ENCODE peak calls at places on chromosomes 11 and 22, in nine cellular contexts. One of them, this sample, is unnamed.

GRCh38 chr11:119700030-119700429 is 29.0 kb downstream of the NECTIN1 start:
- DNase-seq in PC-3: no peak
- DNase-seq in H1: no peak
- DNase-seq in mucosa of descending colon: no peak
- DNase-seq in Caco-2: no peak
- DNase-seq in stomach: no peak
- DNase-seq in CD8-positive, alpha-beta T cell: no peak
- DNase-seq in prostate gland: no peak
- DNase-seq in heart right ventricle: no peak
- DNase-seq in this sample: no peak

GRCh38 chr11:113817162-113817561 is 37.6 kb downstream of the CLDN25 start:
- DNase-seq in stomach: no peak
- DNase-seq in mucosa of descending colon: no peak
- DNase-seq in CD8-positive, alpha-beta T cell: no peak
- DNase-seq in H1: no peak
- DNase-seq in prostate gland: no peak
- DNase-seq in Caco-2: no peak
- DNase-seq in PC-3: no peak
- DNase-seq in heart right ventricle: no peak
- DNase-seq in this sample: no peak

GRCh38 chr11:70799386-70799785 is 401.1 kb downstream of the CTTN start:
- DNase-seq in mucosa of descending colon: no peak
- DNase-seq in stomach: no peak
- DNase-seq in Caco-2: no peak
- DNase-seq in heart right ventricle: no peak
- DNase-seq in PC-3: peak; percentile 16
- DNase-seq in CD8-positive, alpha-beta T cell: no peak
- DNase-seq in prostate gland: no peak
- DNase-seq in H1: no peak
- DNase-seq in this sample: no peak

GRCh38 chr11:105045897-105046296 is 762 bp upstream of the CARD16 start:
- DNase-seq in H1: no peak
- DNase-seq in PC-3: no peak
- DNase-seq in mucosa of descending colon: no peak
- DNase-seq in CD8-positive, alpha-beta T cell: no peak
- DNase-seq in stomach: no peak
- DNase-seq in Caco-2: no peak
- DNase-seq in heart right ventricle: no peak
- DNase-seq in prostate gland: no peak
- DNase-seq in this sample: no peak

GRCh38 chr11:73140213-73141030 is 1.7 kb downstream of the FCHSD2 start:
- DNase-seq in prostate gland: no peak
- DNase-seq in stomach: peak; percentile 48
- DNase-seq in Caco-2: peak; percentile 47
- DNase-seq in heart right ventricle: peak; percentile 40
- DNase-seq in PC-3: peak; percentile 48
- DNase-seq in CD8-positive, alpha-beta T cell: no peak
- DNase-seq in H1: no peak
- DNase-seq in mucosa of descending colon: peak; percentile 47
- DNase-seq in this sample: peak; percentile 37

GRCh38 chr11:26231252-26231661 is 100.7 kb upstream of the ANO3 start:
- DNase-seq in Caco-2: no peak
- DNase-seq in CD8-positive, alpha-beta T cell: no peak
- DNase-seq in stomach: no peak
- DNase-seq in PC-3: peak; percentile 84
- DNase-seq in mucosa of descending colon: no peak
- DNase-seq in prostate gland: no peak
- DNase-seq in H1: no peak
- DNase-seq in heart right ventricle: no peak
- DNase-seq in this sample: no peak

GRCh38 chr22:23237201-23237798 is 57.0 kb downstream of the BCR start:
- DNase-seq in PC-3: no peak
- DNase-seq in H1: no peak
- DNase-seq in mucosa of descending colon: peak; percentile 53
- DNase-seq in Caco-2: no peak
- DNase-seq in prostate gland: no peak
- DNase-seq in stomach: peak; percentile 44
- DNase-seq in CD8-positive, alpha-beta T cell: no peak
- DNase-seq in heart right ventricle: peak; percentile 77
- DNase-seq in this sample: peak; percentile 100

GRCh38 chr11:65436412-65437032 is 13.9 kb downstream of the NEAT1 start:
- DNase-seq in prostate gland: peak; percentile 29
- DNase-seq in CD8-positive, alpha-beta T cell: no peak
- DNase-seq in Caco-2: no peak
- DNase-seq in heart right ventricle: no peak
- DNase-seq in stomach: peak; percentile 24
- DNase-seq in PC-3: peak; percentile 12
- DNase-seq in mucosa of descending colon: no peak
- DNase-seq in H1: no peak
- DNase-seq in this sample: no peak

GRCh38 chr11:8732748-8733241 is 50.2 kb downstream of the RPL27A start:
- DNase-seq in prostate gland: peak; percentile 47
- DNase-seq in H1: no peak
- DNase-seq in heart right ventricle: peak; percentile 75
- DNase-seq in mucosa of descending colon: no peak
- DNase-seq in Caco-2: no peak
- DNase-seq in stomach: peak; percentile 40
- DNase-seq in PC-3: peak; percentile 82
- DNase-seq in CD8-positive, alpha-beta T cell: no peak
- DNase-seq in this sample: peak; percentile 29

GRCh38 chr22:44667276-44667675 is 34.7 kb upstream of the PRR5 start:
- DNase-seq in CD8-positive, alpha-beta T cell: no peak
- DNase-seq in prostate gland: no peak
- DNase-seq in stomach: no peak
- DNase-seq in mucosa of descending colon: no peak
- DNase-seq in heart right ventricle: no peak
- DNase-seq in PC-3: no peak
- DNase-seq in Caco-2: no peak
- DNase-seq in H1: no peak
- DNase-seq in this sample: no peak
- H3K4me3 ChIP-seq in CD8-positive, alpha-beta T cell: no peak overlapping the region
- H3K4me3 ChIP-seq in prostate gland: no peak overlapping the region
- H3K4me3 ChIP-seq in stomach: no peak overlapping the region
- H3K4me3 ChIP-seq in mucosa of descending colon: no peak overlapping the region
- H3K4me3 ChIP-seq in heart right ventricle: no peak overlapping the region
- H3K4me3 ChIP-seq in PC-3: no peak overlapping the region
- H3K4me3 ChIP-seq in Caco-2: no peak overlapping the region
- H3K4me3 ChIP-seq in H1: no peak overlapping the region
- H3K4me3 ChIP-seq in this sample: no peak overlapping the region

GRCh38 chr11:132605794-132606570 is 926.3 kb downstream of the OPCML start:
- DNase-seq in stomach: no peak
- DNase-seq in Caco-2: no peak
- DNase-seq in PC-3: no peak
- DNase-seq in CD8-positive, alpha-beta T cell: no peak
- DNase-seq in prostate gland: no peak
- DNase-seq in mucosa of descending colon: no peak
- DNase-seq in heart right ventricle: no peak
- DNase-seq in H1: no peak
- DNase-seq in this sample: no peak
- H3K9me3 ChIP-seq in stomach: no peaks in the 10 kb centered on the region
- H3K9me3 ChIP-seq in Caco-2: peaks cover 3% of the 10 kb centered on the region
- H3K9me3 ChIP-seq in PC-3: peaks cover 30% of the 10 kb centered on the region
- H3K9me3 ChIP-seq in CD8-positive, alpha-beta T cell: no peaks in the 10 kb centered on the region
- H3K9me3 ChIP-seq in prostate gland: no peaks in the 10 kb centered on the region
- H3K9me3 ChIP-seq in mucosa of descending colon: peaks cover 21% of the 10 kb centered on the region
- H3K9me3 ChIP-seq in heart right ventricle: no peaks in the 10 kb centered on the region
- H3K9me3 ChIP-seq in H1: no peaks in the 10 kb centered on the region
- H3K9me3 ChIP-seq in this sample: no peaks in the 10 kb centered on the region

GRCh38 chr22:26430600-26430999 is 1.5 kb downstream of the ASPHD2 start:
- DNase-seq in prostate gland: no peak
- DNase-seq in H1: no peak
- DNase-seq in mucosa of descending colon: no peak
- DNase-seq in PC-3: no peak
- DNase-seq in CD8-positive, alpha-beta T cell: no peak
- DNase-seq in stomach: no peak
- DNase-seq in heart right ventricle: no peak
- DNase-seq in Caco-2: no peak
- DNase-seq in this sample: no peak
- H3K4me3 ChIP-seq in prostate gland: no peak overlapping the region
- H3K4me3 ChIP-seq in H1: no peak overlapping the region
- H3K4me3 ChIP-seq in mucosa of descending colon: no peak overlapping the region
- H3K4me3 ChIP-seq in PC-3: no peak overlapping the region
- H3K4me3 ChIP-seq in CD8-positive, alpha-beta T cell: no peak overlapping the region
- H3K4me3 ChIP-seq in stomach: no peak overlapping the region
- H3K4me3 ChIP-seq in heart right ventricle: no peak overlapping the region
- H3K4me3 ChIP-seq in Caco-2: no peak overlapping the region
- H3K4me3 ChIP-seq in this sample: no peak overlapping the region

DNA sequence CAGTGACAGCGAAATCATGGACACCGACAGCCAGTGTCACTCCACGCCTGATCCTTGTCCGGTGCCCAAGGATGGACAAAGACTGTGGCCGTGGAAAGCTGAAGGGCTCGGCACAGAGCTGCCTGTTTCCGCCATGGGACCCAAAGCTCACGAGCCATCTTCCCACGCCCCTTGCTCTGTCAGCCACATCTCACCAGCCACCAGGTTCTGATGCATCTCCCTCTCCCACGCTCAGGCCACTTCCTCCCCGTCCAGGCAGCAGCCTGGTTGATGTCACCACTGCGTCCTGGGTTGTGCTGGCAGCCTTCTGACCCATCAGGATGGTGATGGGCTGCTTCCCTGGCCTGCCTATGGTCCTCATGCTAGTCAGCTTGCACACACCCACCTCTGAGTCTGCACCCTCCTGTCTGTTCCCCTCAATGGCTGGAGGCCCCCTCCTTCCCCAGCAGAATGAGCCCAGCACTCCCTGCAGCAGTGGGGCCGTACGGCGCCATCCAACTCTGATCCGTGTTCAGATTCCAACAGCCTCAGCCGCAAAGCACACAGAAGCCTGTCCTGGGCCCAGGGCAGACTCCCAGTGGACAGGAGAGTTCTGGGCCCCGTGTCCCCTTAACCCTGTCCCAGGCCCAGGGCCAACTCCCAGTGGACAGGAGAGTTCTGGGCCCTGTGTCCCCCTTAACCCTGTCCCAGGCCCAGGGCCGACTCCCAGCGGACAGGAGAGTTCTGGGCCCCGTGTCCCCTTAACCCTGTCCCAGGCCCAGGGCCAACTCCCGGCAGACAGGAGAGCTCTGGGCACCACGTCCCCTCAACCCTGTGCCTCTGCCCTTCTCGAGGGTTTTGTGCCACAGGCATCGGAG is 259.6 kb downstream of the BRD1 start:
- DNase-seq in H1: no peak
- DNase-seq in Caco-2: no peak
- DNase-seq in prostate gland: no peak
- DNase-seq in heart right ventricle: no peak
- DNase-seq in stomach: no peak
- DNase-seq in mucosa of descending colon: no peak
- DNase-seq in CD8-positive, alpha-beta T cell: no peak
- DNase-seq in PC-3: no peak
- DNase-seq in this sample: no peak
- H3K9me3 ChIP-seq in H1: no peaks in the 10 kb centered on the region
- H3K9me3 ChIP-seq in Caco-2: no peaks in the 10 kb centered on the region
- H3K9me3 ChIP-seq in prostate gland: no peaks in the 10 kb centered on the region
- H3K9me3 ChIP-seq in heart right ventricle: no peaks in the 10 kb centered on the region
- H3K9me3 ChIP-seq in stomach: no peaks in the 10 kb centered on the region
- H3K9me3 ChIP-seq in mucosa of descending colon: no peaks in the 10 kb centered on the region
- H3K9me3 ChIP-seq in CD8-positive, alpha-beta T cell: no peaks in the 10 kb centered on the region
- H3K9me3 ChIP-seq in PC-3: no peaks in the 10 kb centered on the region
- H3K9me3 ChIP-seq in this sample: no peaks in the 10 kb centered on the region

DNA sequence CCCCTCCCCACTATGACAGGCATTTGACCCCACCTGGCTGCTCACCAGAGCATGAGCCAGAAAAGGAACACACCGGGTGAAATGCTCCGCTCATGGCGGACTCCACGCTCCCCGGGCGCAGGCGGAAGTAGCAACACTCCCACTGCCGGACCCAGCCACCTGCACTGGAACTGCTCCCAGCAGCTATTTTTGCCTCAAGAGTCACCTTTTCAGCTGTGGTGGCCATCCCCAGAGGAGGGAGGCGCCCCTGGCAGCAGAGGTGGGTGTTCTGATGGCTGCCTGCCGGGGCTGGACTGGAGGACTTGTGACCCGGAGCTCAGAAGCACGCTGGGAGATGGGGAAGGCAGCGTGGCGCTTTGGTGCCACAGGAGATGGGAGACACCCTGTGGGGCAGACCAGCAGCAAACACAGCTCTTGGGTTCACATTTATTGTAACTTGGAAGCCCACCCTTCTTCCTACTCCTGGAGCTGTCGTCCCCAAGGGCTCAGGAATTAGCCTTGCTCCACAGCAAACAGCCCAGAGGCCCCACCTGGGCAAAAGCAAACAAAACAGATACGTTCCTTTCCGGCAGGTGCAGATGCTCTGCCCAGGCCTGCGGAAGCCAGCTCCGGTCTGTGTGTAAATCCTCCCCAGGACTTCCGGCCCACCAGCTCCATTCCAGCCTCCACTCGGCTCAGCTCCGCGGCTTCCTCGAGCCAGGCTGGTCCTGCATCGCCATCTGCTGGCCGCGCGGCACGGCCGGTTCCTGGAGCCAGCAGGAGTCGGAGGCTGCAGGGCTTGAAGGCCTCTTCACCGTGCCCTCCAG is 3.7 kb downstream of the RPS19BP1 start:
- DNase-seq in H1: peak; percentile 89
- DNase-seq in prostate gland: peak; percentile 92
- DNase-seq in mucosa of descending colon: peak; percentile 95
- DNase-seq in stomach: peak; percentile 95
- DNase-seq in Caco-2: peak; percentile 94
- DNase-seq in PC-3: peak; percentile 86
- DNase-seq in heart right ventricle: peak; percentile 90
- DNase-seq in CD8-positive, alpha-beta T cell: peak; percentile 86
- DNase-seq in this sample: peak; percentile 88
- H3K4me3 ChIP-seq in H1: no peak overlapping the region
- H3K4me3 ChIP-seq in prostate gland: no peak overlapping the region
- H3K4me3 ChIP-seq in mucosa of descending colon: peak overlapping the region; percentile 4
- H3K4me3 ChIP-seq in stomach: peak overlapping the region; percentile 33
- H3K4me3 ChIP-seq in Caco-2: no peak overlapping the region
- H3K4me3 ChIP-seq in PC-3: peak overlapping the region; percentile 11
- H3K4me3 ChIP-seq in heart right ventricle: no peak overlapping the region
- H3K4me3 ChIP-seq in CD8-positive, alpha-beta T cell: peak overlapping the region; percentile 14
- H3K4me3 ChIP-seq in this sample: no peak overlapping the region

DNA sequence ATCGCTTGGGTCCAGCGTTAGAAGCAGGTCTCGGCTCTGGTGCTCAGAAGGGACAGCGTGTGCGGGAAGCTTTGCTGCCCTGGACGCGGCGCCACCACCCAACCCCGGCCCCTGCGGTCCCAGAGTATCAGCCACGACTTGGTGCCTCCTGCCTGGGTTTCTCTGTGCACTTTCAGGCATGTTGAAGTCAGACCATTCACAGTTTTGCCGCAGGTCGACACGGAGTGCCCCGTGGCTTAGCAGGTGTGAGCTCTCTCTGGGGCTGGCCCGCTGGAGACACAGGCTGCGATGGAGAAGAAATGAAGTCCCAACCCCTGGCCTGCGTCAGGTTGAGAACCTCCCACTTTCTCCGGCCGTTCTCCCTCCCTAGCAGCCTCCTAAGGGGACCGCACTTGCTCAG is 494.5 kb downstream of the BRD1 start:
- DNase-seq in mucosa of descending colon: no peak
- DNase-seq in stomach: peak; percentile 18
- DNase-seq in H1: no peak
- DNase-seq in CD8-positive, alpha-beta T cell: no peak
- DNase-seq in PC-3: no peak
- DNase-seq in heart right ventricle: no peak
- DNase-seq in Caco-2: no peak
- DNase-seq in prostate gland: no peak
- DNase-seq in this sample: no peak
- H3K9me3 ChIP-seq in mucosa of descending colon: no peaks in the 10 kb centered on the region
- H3K9me3 ChIP-seq in stomach: peaks cover 2% of the 10 kb centered on the region
- H3K9me3 ChIP-seq in H1: no peaks in the 10 kb centered on the region
- H3K9me3 ChIP-seq in CD8-positive, alpha-beta T cell: no peaks in the 10 kb centered on the region
- H3K9me3 ChIP-seq in PC-3: no peaks in the 10 kb centered on the region
- H3K9me3 ChIP-seq in heart right ventricle: no peaks in the 10 kb centered on the region
- H3K9me3 ChIP-seq in Caco-2: no peaks in the 10 kb centered on the region
- H3K9me3 ChIP-seq in prostate gland: no peaks in the 10 kb centered on the region
- H3K9me3 ChIP-seq in this sample: no peaks in the 10 kb centered on the region

GRCh38 chr11:61061081-61061826 is 41.0 kb upstream of the CD5 start:
- DNase-seq in PC-3: peak; percentile 81
- DNase-seq in stomach: no peak
- DNase-seq in prostate gland: no peak
- DNase-seq in Caco-2: no peak
- DNase-seq in CD8-positive, alpha-beta T cell: peak; percentile 55
- DNase-seq in H1: no peak
- DNase-seq in heart right ventricle: no peak
- DNase-seq in mucosa of descending colon: no peak
- DNase-seq in this sample: no peak
- H3K4me3 ChIP-seq in PC-3: peak overlapping the region; percentile 13
- H3K4me3 ChIP-seq in stomach: no peak overlapping the region
- H3K4me3 ChIP-seq in prostate gland: no peak overlapping the region
- H3K4me3 ChIP-seq in Caco-2: no peak overlapping the region
- H3K4me3 ChIP-seq in CD8-positive, alpha-beta T cell: peak overlapping the region; percentile 8
- H3K4me3 ChIP-seq in H1: no peak overlapping the region
- H3K4me3 ChIP-seq in heart right ventricle: no peak overlapping the region
- H3K4me3 ChIP-seq in mucosa of descending colon: no peak overlapping the region
- H3K4me3 ChIP-seq in this sample: no peak overlapping the region

This sample was measured in SJCRH30.